ENCODE peak calls at places on chromosomes 13 and 19, in eight cellular contexts. L is iPS-NIHi11; R is NCI-H1105 treated with DMSO at 0.1 percent for 48 hours; E is GM12864; P is cardiac fibroblast; S is GM20000; M is activated CD4-positive, alpha-beta T cell treated with anti-CD3 and anti-CD28 coated beads, Interleukin-2, amount 50 U/mL, for 48 hours; K is BJ. H is an unnamed sample.

GRCh38 chr19:9107375-9107774 is at the start of gene OR7G2:
- DNase-seq in L (no peak), R (no peak), E (no peak), P (no peak), S (no peak), M (no peak), K (no peak), H (no peak)

GRCh38 chr19:28466107-28467045 is 746.6 kb downstream of the UQCRFS1 start:
- DNase-seq in L (peak), R (peak), E (no peak), P (peak), S (peak), M (peak), K (no peak), H (peak)

GRCh38 chr13:107233541-107233940 is 665.6 kb upstream of the ARGLU1 start:
- DNase-seq in L (no peak), R (no peak), E (no peak), P (no peak), S (no peak), M (no peak), K (no peak), H (peak)

GRCh38 chr13:99062593-99062992 is 84.7 kb upstream of the DOCK9 start:
- DNase-seq in L (no peak), R (peak), E (no peak), P (peak), S (no peak), M (no peak), K (no peak), H (peak)

GRCh38 chr19:40542197-40542859 is 34.3 kb upstream of the SHKBP1 start:
- DNase-seq in L (no peak), R (peak), E (no peak), P (peak), S (no peak), M (no peak), K (no peak), H (no peak)

GRCh38 chr19:13576726-13577125 is 70.4 kb upstream of the CACNA1A start:
- DNase-seq in L (no peak), R (no peak), E (no peak), P (no peak), S (no peak), M (no peak), K (no peak), H (no peak)

GRCh38 chr19:3046621-3047306 is 15.5 kb downstream of the TLE5 start:
- DNase-seq in L (peak), R (peak), E (no peak), P (peak), S (no peak), M (no peak), K (no peak), H (peak)

GRCh38 chr19:3509566-3509989 is 3.5 kb downstream of the FZR1 start:
- DNase-seq in L (no peak), R (no peak), E (no peak), P (no peak), S (no peak), M (peak), K (no peak), H (no peak)

GRCh38 chr19:47493378-47494210 is 9.6 kb upstream of the KPTN start:
- DNase-seq in L (no peak), R (no peak), E (no peak), P (no peak), S (no peak), M (no peak), K (no peak), H (no peak)